ENCODE peak calls at places on chromosomes 4 and X, in ten cellular contexts. One of them, this sample, is unnamed.

GRCh38 chr4:17578482-17578891 is 1.5 kb downstream of the LAP3 start:
- DNase-seq in lower leg skin: no peak
- DNase-seq in neural progenitor cell: no peak
- DNase-seq in MM.1S: peak
- DNase-seq in dorsolateral prefrontal cortex: no peak
- DNase-seq in NT2/D1: no peak
- DNase-seq in epithelial cell of esophagus: no peak
- DNase-seq in CD8-positive, alpha-beta T cell: no peak
- DNase-seq in H7: no peak
- DNase-seq in fibroblast of lung: no peak
- DNase-seq in this sample: peak

GRCh38 chr4:139563515-139563914 is 7.5 kb upstream of the SETD7 start:
- DNase-seq in lower leg skin: peak
- DNase-seq in neural progenitor cell: no peak
- DNase-seq in MM.1S: no peak
- DNase-seq in dorsolateral prefrontal cortex: no peak
- DNase-seq in NT2/D1: no peak
- DNase-seq in epithelial cell of esophagus: no peak
- DNase-seq in CD8-positive, alpha-beta T cell: no peak
- DNase-seq in H7: no peak
- DNase-seq in fibroblast of lung: peak
- DNase-seq in this sample: no peak

GRCh38 chrX:125627676-125628075 is 308.0 kb downstream of the TEX13C start:
- DNase-seq in lower leg skin: no peak
- DNase-seq in neural progenitor cell: no peak
- DNase-seq in MM.1S: no peak
- DNase-seq in dorsolateral prefrontal cortex: no peak
- DNase-seq in NT2/D1: no peak
- DNase-seq in epithelial cell of esophagus: no peak
- DNase-seq in CD8-positive, alpha-beta T cell: no peak
- DNase-seq in H7: no peak
- DNase-seq in fibroblast of lung: no peak
- DNase-seq in this sample: no peak

GRCh38 chr4:11635336-11635735 is 206.6 kb upstream of the HS3ST1 start:
- DNase-seq in lower leg skin: no peak
- DNase-seq in neural progenitor cell: no peak
- DNase-seq in MM.1S: no peak
- DNase-seq in dorsolateral prefrontal cortex: no peak
- DNase-seq in NT2/D1: no peak
- DNase-seq in epithelial cell of esophagus: peak
- DNase-seq in CD8-positive, alpha-beta T cell: no peak
- DNase-seq in H7: no peak
- DNase-seq in fibroblast of lung: peak
- DNase-seq in this sample: no peak

GRCh38 chr4:8009710-8010534 is 70.3 kb upstream of the AFAP1 start:
- DNase-seq in lower leg skin: no peak
- DNase-seq in neural progenitor cell: no peak
- DNase-seq in MM.1S: no peak
- DNase-seq in dorsolateral prefrontal cortex: no peak
- DNase-seq in NT2/D1: no peak
- DNase-seq in epithelial cell of esophagus: no peak
- DNase-seq in CD8-positive, alpha-beta T cell: no peak
- DNase-seq in H7: no peak
- DNase-seq in fibroblast of lung: no peak
- DNase-seq in this sample: no peak

GRCh38 chrX:48956728-48957414 is 536 bp downstream of the OTUD5 start:
- DNase-seq in lower leg skin: no peak
- DNase-seq in neural progenitor cell: peak
- DNase-seq in MM.1S: peak
- DNase-seq in dorsolateral prefrontal cortex: no peak
- DNase-seq in NT2/D1: no peak
- DNase-seq in epithelial cell of esophagus: peak
- DNase-seq in CD8-positive, alpha-beta T cell: no peak
- DNase-seq in H7: peak
- DNase-seq in fibroblast of lung: no peak
- DNase-seq in this sample: peak

GRCh38 chr4:27024807-27025206 is 164.2 kb downstream of the STIM2 start:
- DNase-seq in lower leg skin: no peak
- DNase-seq in neural progenitor cell: peak
- DNase-seq in MM.1S: no peak
- DNase-seq in dorsolateral prefrontal cortex: no peak
- DNase-seq in NT2/D1: no peak
- DNase-seq in epithelial cell of esophagus: no peak
- DNase-seq in CD8-positive, alpha-beta T cell: no peak
- DNase-seq in H7: peak
- DNase-seq in fibroblast of lung: no peak
- DNase-seq in this sample: no peak

GRCh38 chr4:47667552-47667951 is 170.3 kb downstream of the CORIN start:
- DNase-seq in lower leg skin: no peak
- DNase-seq in neural progenitor cell: no peak
- DNase-seq in MM.1S: no peak
- DNase-seq in dorsolateral prefrontal cortex: no peak
- DNase-seq in NT2/D1: no peak
- DNase-seq in epithelial cell of esophagus: peak
- DNase-seq in CD8-positive, alpha-beta T cell: no peak
- DNase-seq in H7: no peak
- DNase-seq in fibroblast of lung: no peak
- DNase-seq in this sample: no peak

GRCh38 chr4:119521306-119521705 is 107.3 kb downstream of the PDE5A start:
- DNase-seq in lower leg skin: no peak
- DNase-seq in neural progenitor cell: no peak
- DNase-seq in MM.1S: no peak
- DNase-seq in dorsolateral prefrontal cortex: no peak
- DNase-seq in NT2/D1: no peak
- DNase-seq in epithelial cell of esophagus: no peak
- DNase-seq in CD8-positive, alpha-beta T cell: no peak
- DNase-seq in H7: no peak
- DNase-seq in fibroblast of lung: no peak
- DNase-seq in this sample: no peak

GRCh38 chr4:89400408-89401035 is 92.9 kb upstream of the GPRIN3 start:
- DNase-seq in lower leg skin: no peak
- DNase-seq in neural progenitor cell: no peak
- DNase-seq in MM.1S: no peak
- DNase-seq in dorsolateral prefrontal cortex: no peak
- DNase-seq in NT2/D1: no peak
- DNase-seq in epithelial cell of esophagus: no peak
- DNase-seq in CD8-positive, alpha-beta T cell: no peak
- DNase-seq in H7: no peak
- DNase-seq in fibroblast of lung: peak
- DNase-seq in this sample: no peak

GRCh38 chrX:67612231-67612630 is 68.4 kb downstream of the AR start:
- DNase-seq in lower leg skin: no peak
- DNase-seq in neural progenitor cell: no peak
- DNase-seq in MM.1S: no peak
- DNase-seq in dorsolateral prefrontal cortex: no peak
- DNase-seq in NT2/D1: no peak
- DNase-seq in epithelial cell of esophagus: peak
- DNase-seq in CD8-positive, alpha-beta T cell: no peak
- DNase-seq in H7: no peak
- DNase-seq in fibroblast of lung: peak
- DNase-seq in this sample: no peak

GRCh38 chr4:59455751-59456150 is 1744.4 kb upstream of the ADGRL3 start:
- DNase-seq in lower leg skin: no peak
- DNase-seq in neural progenitor cell: no peak
- DNase-seq in MM.1S: no peak
- DNase-seq in dorsolateral prefrontal cortex: no peak
- DNase-seq in NT2/D1: no peak
- DNase-seq in epithelial cell of esophagus: no peak
- DNase-seq in CD8-positive, alpha-beta T cell: no peak
- DNase-seq in H7: no peak
- DNase-seq in fibroblast of lung: no peak
- DNase-seq in this sample: no peak

GRCh38 chr4:186202490-186203140 is 11.2 kb downstream of the CYP4V2 start:
- DNase-seq in lower leg skin: no peak
- DNase-seq in neural progenitor cell: no peak
- DNase-seq in MM.1S: no peak
- DNase-seq in dorsolateral prefrontal cortex: no peak
- DNase-seq in NT2/D1: no peak
- DNase-seq in epithelial cell of esophagus: no peak
- DNase-seq in CD8-positive, alpha-beta T cell: no peak
- DNase-seq in H7: no peak
- DNase-seq in fibroblast of lung: no peak
- DNase-seq in this sample: no peak

GRCh38 chr4:186201535-186202230 is 10.3 kb downstream of the CYP4V2 start:
- DNase-seq in lower leg skin: no peak
- DNase-seq in neural progenitor cell: peak
- DNase-seq in MM.1S: peak
- DNase-seq in dorsolateral prefrontal cortex: no peak
- DNase-seq in NT2/D1: no peak
- DNase-seq in epithelial cell of esophagus: peak
- DNase-seq in CD8-positive, alpha-beta T cell: peak
- DNase-seq in H7: peak
- DNase-seq in fibroblast of lung: no peak
- DNase-seq in this sample: peak

GRCh38 chr4:186203391-186203802 is 12.0 kb downstream of the CYP4V2 start:
- DNase-seq in lower leg skin: no peak
- DNase-seq in neural progenitor cell: no peak
- DNase-seq in MM.1S: peak
- DNase-seq in dorsolateral prefrontal cortex: no peak
- DNase-seq in NT2/D1: no peak
- DNase-seq in epithelial cell of esophagus: peak
- DNase-seq in CD8-positive, alpha-beta T cell: no peak
- DNase-seq in H7: no peak
- DNase-seq in fibroblast of lung: no peak
- DNase-seq in this sample: no peak

GRCh38 chr4:186204103-186204559 is 12.8 kb downstream of the CYP4V2 start:
- DNase-seq in lower leg skin: peak
- DNase-seq in neural progenitor cell: no peak
- DNase-seq in MM.1S: peak
- DNase-seq in dorsolateral prefrontal cortex: no peak
- DNase-seq in NT2/D1: no peak
- DNase-seq in epithelial cell of esophagus: peak
- DNase-seq in CD8-positive, alpha-beta T cell: peak
- DNase-seq in H7: no peak
- DNase-seq in fibroblast of lung: peak
- DNase-seq in this sample: no peak

GRCh38 chr4:186204611-186205144 is 13.3 kb downstream of the CYP4V2 start:
- DNase-seq in lower leg skin: no peak
- DNase-seq in neural progenitor cell: no peak
- DNase-seq in MM.1S: no peak
- DNase-seq in dorsolateral prefrontal cortex: no peak
- DNase-seq in NT2/D1: no peak
- DNase-seq in epithelial cell of esophagus: peak
- DNase-seq in CD8-positive, alpha-beta T cell: no peak
- DNase-seq in H7: no peak
- DNase-seq in fibroblast of lung: no peak
- DNase-seq in this sample: no peak
- H3K4me3 ChIP-seq in lower leg skin: no peak
- H3K4me3 ChIP-seq in neural progenitor cell: no peak
- H3K4me3 ChIP-seq in MM.1S: peak
- H3K4me3 ChIP-seq in dorsolateral prefrontal cortex: peak
- H3K4me3 ChIP-seq in NT2/D1: no peak
- H3K4me3 ChIP-seq in epithelial cell of esophagus: peak
- H3K4me3 ChIP-seq in CD8-positive, alpha-beta T cell: peak
- H3K4me3 ChIP-seq in H7: no peak
- H3K4me3 ChIP-seq in fibroblast of lung: peak
- H3K4me3 ChIP-seq in this sample: no peak

GRCh38 chr4:159268607-159269006 is 165.7 kb downstream of the RAPGEF2 start:
- DNase-seq in lower leg skin: no peak
- DNase-seq in neural progenitor cell: no peak
- DNase-seq in MM.1S: no peak
- DNase-seq in dorsolateral prefrontal cortex: no peak
- DNase-seq in NT2/D1: no peak
- DNase-seq in epithelial cell of esophagus: no peak
- DNase-seq in CD8-positive, alpha-beta T cell: no peak
- DNase-seq in H7: no peak
- DNase-seq in fibroblast of lung: peak
- DNase-seq in this sample: no peak
- H3K4me3 ChIP-seq in lower leg skin: no peak
- H3K4me3 ChIP-seq in neural progenitor cell: no peak
- H3K4me3 ChIP-seq in MM.1S: no peak
- H3K4me3 ChIP-seq in dorsolateral prefrontal cortex: peak
- H3K4me3 ChIP-seq in NT2/D1: no peak
- H3K4me3 ChIP-seq in epithelial cell of esophagus: no peak
- H3K4me3 ChIP-seq in CD8-positive, alpha-beta T cell: no peak
- H3K4me3 ChIP-seq in H7: no peak
- H3K4me3 ChIP-seq in fibroblast of lung: no peak
- H3K4me3 ChIP-seq in this sample: no peak

DNA sequence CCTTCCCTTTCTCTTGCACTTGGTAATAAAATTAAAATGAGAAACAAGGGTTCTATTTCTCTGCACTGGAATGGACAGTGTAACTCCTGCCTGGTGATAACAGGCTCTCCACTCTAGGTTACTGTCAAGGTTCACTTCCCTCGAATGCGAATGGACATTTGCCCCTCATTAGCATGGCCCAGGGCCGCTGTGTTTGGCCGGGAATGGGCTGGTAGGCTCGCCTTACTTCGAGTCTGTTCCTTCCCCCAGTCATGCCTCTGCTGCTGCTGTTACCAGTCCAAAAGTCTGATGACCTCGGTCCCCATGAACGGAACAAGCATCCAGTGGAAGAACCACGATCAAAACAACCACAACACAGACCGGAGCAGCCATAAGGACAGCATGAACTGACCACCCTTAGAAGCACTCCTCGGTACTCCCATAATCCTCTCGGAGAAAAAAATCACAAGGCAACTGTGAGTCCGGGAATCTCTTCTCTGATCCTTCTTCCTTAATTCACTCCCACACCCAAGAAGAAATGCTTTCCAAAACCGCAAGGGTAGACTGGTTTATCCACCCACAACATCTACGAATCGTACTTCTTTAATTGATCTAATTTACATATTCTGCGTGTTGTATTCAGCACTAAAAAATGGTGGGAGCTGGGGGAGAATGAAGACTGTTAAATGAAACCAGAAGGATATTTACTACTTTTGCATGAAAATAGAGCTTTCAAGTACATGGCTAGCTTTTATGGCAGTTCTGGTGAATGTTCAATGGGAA is 61.5 kb downstream of the EDNRA start:
- DNase-seq in lower leg skin: no peak
- DNase-seq in neural progenitor cell: no peak
- DNase-seq in MM.1S: no peak
- DNase-seq in dorsolateral prefrontal cortex: no peak
- DNase-seq in NT2/D1: no peak
- DNase-seq in epithelial cell of esophagus: peak
- DNase-seq in CD8-positive, alpha-beta T cell: no peak
- DNase-seq in H7: no peak
- DNase-seq in fibroblast of lung: peak
- DNase-seq in this sample: no peak
- H3K4me3 ChIP-seq in lower leg skin: no peak
- H3K4me3 ChIP-seq in neural progenitor cell: no peak
- H3K4me3 ChIP-seq in MM.1S: no peak
- H3K4me3 ChIP-seq in dorsolateral prefrontal cortex: no peak
- H3K4me3 ChIP-seq in NT2/D1: no peak
- H3K4me3 ChIP-seq in epithelial cell of esophagus: no peak
- H3K4me3 ChIP-seq in CD8-positive, alpha-beta T cell: no peak
- H3K4me3 ChIP-seq in H7: no peak
- H3K4me3 ChIP-seq in fibroblast of lung: no peak
- H3K4me3 ChIP-seq in this sample: no peak

GRCh38 chr4:61772116-61772515 is 572.0 kb downstream of the ADGRL3 start:
- DNase-seq in lower leg skin: no peak
- DNase-seq in neural progenitor cell: no peak
- DNase-seq in MM.1S: no peak
- DNase-seq in dorsolateral prefrontal cortex: no peak
- DNase-seq in NT2/D1: no peak
- DNase-seq in epithelial cell of esophagus: peak
- DNase-seq in CD8-positive, alpha-beta T cell: no peak
- DNase-seq in H7: no peak
- DNase-seq in fibroblast of lung: peak
- DNase-seq in this sample: no peak

GRCh38 chr4:61773655-61774245 is 573.6 kb downstream of the ADGRL3 start:
- DNase-seq in lower leg skin: no peak
- DNase-seq in neural progenitor cell: peak
- DNase-seq in MM.1S: no peak
- DNase-seq in dorsolateral prefrontal cortex: no peak
- DNase-seq in NT2/D1: no peak
- DNase-seq in epithelial cell of esophagus: no peak
- DNase-seq in CD8-positive, alpha-beta T cell: no peak
- DNase-seq in H7: no peak
- DNase-seq in fibroblast of lung: no peak
- DNase-seq in this sample: no peak

GRCh38 chr4:61770456-61770855 is 570.3 kb downstream of the ADGRL3 start:
- DNase-seq in lower leg skin: no peak
- DNase-seq in neural progenitor cell: no peak
- DNase-seq in MM.1S: no peak
- DNase-seq in dorsolateral prefrontal cortex: no peak
- DNase-seq in NT2/D1: peak
- DNase-seq in epithelial cell of esophagus: no peak
- DNase-seq in CD8-positive, alpha-beta T cell: no peak
- DNase-seq in H7: no peak
- DNase-seq in fibroblast of lung: no peak
- DNase-seq in this sample: no peak
- H3K4me3 ChIP-seq in lower leg skin: no peak
- H3K4me3 ChIP-seq in neural progenitor cell: no peak
- H3K4me3 ChIP-seq in MM.1S: no peak
- H3K4me3 ChIP-seq in dorsolateral prefrontal cortex: no peak
- H3K4me3 ChIP-seq in NT2/D1: no peak
- H3K4me3 ChIP-seq in epithelial cell of esophagus: no peak
- H3K4me3 ChIP-seq in CD8-positive, alpha-beta T cell: no peak
- H3K4me3 ChIP-seq in H7: no peak
- H3K4me3 ChIP-seq in fibroblast of lung: no peak
- H3K4me3 ChIP-seq in this sample: no peak

This sample was measured in HL-60.